ENCODE peak calls at places on chromosomes 1 and 21, in six cellular contexts. M is psoas muscle, I is SJSA1, C is cardiac muscle cell, A is H9, W is colonic mucosa. H is an unnamed sample.

GRCh38 chr1:173946380-173946921 is 29.3 kb upstream of the SERPINC1 start:
- DNase-seq in M (no peak), I (no peak), C (no peak), A (no peak), W (no peak), H (no peak)

GRCh38 chr1:113557176-113557575 is 166.9 kb downstream of the MAGI3 start:
- DNase-seq in M (no peak), I (no peak), C (no peak), A (no peak), W (no peak), H (no peak)

GRCh38 chr1:69919129-69919921 is 286.1 kb downstream of the LRRC40 start:
- DNase-seq in M (no peak), I (no peak), C (no peak), A (peak), W (no peak), H (no peak)

GRCh38 chr1:181352695-181353094 is 130.6 kb upstream of the CACNA1E start:
- DNase-seq in M (no peak), I (no peak), C (no peak), A (no peak), W (no peak), H (no peak)

GRCh38 chr1:192918259-192918658 is 109.4 kb downstream of the RGS2 start:
- DNase-seq in M (no peak), I (no peak), C (no peak), A (no peak), W (no peak), H (no peak)

GRCh38 chr1:24793762-24794161 is 48.5 kb downstream of the CLIC4 start:
- DNase-seq in M (no peak), I (no peak), C (peak), A (no peak), W (no peak), H (no peak)

GRCh38 chr21:46163375-46163774 is 8.0 kb upstream of the FTCD start:
- DNase-seq in M (no peak), I (no peak), C (no peak), A (no peak), W (no peak), H (no peak)

GRCh38 chr1:202561726-202562442 is 148.4 kb downstream of the SYT2 start:
- DNase-seq in M (no peak), I (no peak), C (no peak), A (no peak), W (no peak), H (no peak)

GRCh38 chr1:213123532-213123931 is 72.5 kb downstream of the RPS6KC1 start:
- DNase-seq in M (no peak), I (no peak), C (peak), A (no peak), W (no peak), H (no peak)

GRCh38 chr1:158101944-158102343 is 78.8 kb upstream of the CD1D start:
- DNase-seq in M (no peak), I (no peak), C (peak), A (no peak), W (no peak), H (no peak)

GRCh38 chr21:36835383-36835795 is 131.1 kb downstream of the HLCS start:
- DNase-seq in M (peak), I (no peak), C (no peak), A (no peak), W (peak), H (no peak)

GRCh38 chr1:52913537-52913936 is 8.0 kb downstream of the ECHDC2 start:
- DNase-seq in M (no peak), I (no peak), C (no peak), A (peak), W (no peak), H (no peak)

GRCh38 chr1:178628637-178629548 is 96.2 kb upstream of the RALGPS2 start:
- DNase-seq in M (peak), I (no peak), C (peak), A (no peak), W (no peak), H (no peak)

GRCh38 chr1:81446006-81446669 is 354.6 kb upstream of the ADGRL2 start:
- DNase-seq in M (no peak), I (no peak), C (no peak), A (no peak), W (no peak), H (no peak)

GRCh38 chr1:152053375-152053774 is 16.6 kb upstream of the S100A11 start:
- DNase-seq in M (no peak), I (no peak), C (no peak), A (no peak), W (no peak), H (no peak)

GRCh38 chr1:12204140-12204539 is 25.7 kb upstream of the VPS13D start:
- DNase-seq in M (no peak), I (no peak), C (no peak), A (no peak), W (no peak), H (no peak)

GRCh38 chr1:204013052-204013451 is 59.9 kb upstream of the SOX13 start:
- DNase-seq in M (no peak), I (no peak), C (no peak), A (no peak), W (no peak), H (no peak)

GRCh38 chr1:44059181-44059661 is 28.0 kb upstream of the SLC6A9 start:
- DNase-seq in M (no peak), I (no peak), C (no peak), A (no peak), W (no peak), H (no peak)

GRCh38 chr21:35390013-35390776 is 341.1 kb upstream of the RUNX1 start:
- DNase-seq in M (no peak), I (no peak), C (peak), A (no peak), W (no peak), H (no peak)

GRCh38 chr1:29698033-29698432 is 461.7 kb downstream of the PTPRU start:
- DNase-seq in M (no peak), I (peak), C (peak), A (peak), W (peak), H (no peak)

GRCh38 chr1:79422726-79423125 is 416.2 kb upstream of the ADGRL4 start:
- DNase-seq in M (no peak), I (no peak), C (no peak), A (no peak), W (no peak), H (no peak)

GRCh38 chr1:202244841-202245261 is 51.3 kb downstream of the LGR6 start:
- DNase-seq in M (no peak), I (no peak), C (no peak), A (peak), W (no peak), H (no peak)

GRCh38 chr1:43987159-43988022 is 4.0 kb upstream of the CCDC24 start:
- DNase-seq in M (no peak), I (no peak), C (no peak), A (no peak), W (no peak), H (no peak)

GRCh38 chr1:230158422-230159291 is 91.6 kb downstream of the GALNT2 start:
- DNase-seq in M (no peak), I (no peak), C (no peak), A (peak), W (peak), H (no peak)

GRCh38 chr1:22689505-22689904 is 21.1 kb upstream of the EPHB2 start:
- DNase-seq in M (no peak), I (peak), C (peak), A (no peak), W (no peak), H (no peak)

GRCh38 chr1:71634159-71634558 is 553.3 kb upstream of the ZRANB2 start:
- DNase-seq in M (no peak), I (no peak), C (no peak), A (no peak), W (no peak), H (no peak)

GRCh38 chr21:42002421-42002958 is 7.7 kb downstream of the ZBTB21 start:
- DNase-seq in M (no peak), I (peak), C (peak), A (no peak), W (no peak), H (no peak)

GRCh38 chr21:32335601-32336575 is 37.2 kb downstream of the MRAP start:
- DNase-seq in M (no peak), I (no peak), C (peak), A (peak), W (no peak), H (no peak)

DNA sequence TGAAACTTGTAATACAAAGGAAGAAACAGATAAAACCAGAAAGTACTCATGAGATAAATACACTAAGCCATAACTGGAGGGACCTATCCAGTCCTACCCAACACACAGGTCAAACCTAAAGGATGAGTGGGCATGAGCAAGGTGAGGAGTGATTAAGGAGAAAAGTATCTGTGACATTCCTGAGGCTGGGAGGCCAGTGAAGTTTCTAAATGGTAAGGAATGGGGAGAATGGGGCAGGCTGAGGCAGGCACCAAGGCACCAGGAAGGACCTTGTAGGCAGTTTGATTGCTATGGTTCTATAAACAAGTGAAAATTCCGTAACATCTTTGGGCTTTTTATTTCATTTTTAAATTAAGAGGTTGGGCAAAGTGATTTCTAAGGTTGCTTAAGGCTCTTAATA is 10.4 kb downstream of the DDX59 start:
- DNase-seq in M (no peak), I (no peak), C (no peak), A (peak), W (no peak), H (no peak)
- H3K27ac ChIP-seq in M (no peak), I (no peak), C (no peak), A (no peak), W (no peak), H (no peak)

GRCh38 chr1:39294531-39294930 is 90.0 kb downstream of the MACF1 start:
- DNase-seq in M (no peak), I (no peak), C (peak), A (no peak), W (no peak), H (no peak)
- H3K27ac ChIP-seq in M (no peak), I (no peak), C (no peak), A (no peak), W (no peak), H (no peak)

DNA sequence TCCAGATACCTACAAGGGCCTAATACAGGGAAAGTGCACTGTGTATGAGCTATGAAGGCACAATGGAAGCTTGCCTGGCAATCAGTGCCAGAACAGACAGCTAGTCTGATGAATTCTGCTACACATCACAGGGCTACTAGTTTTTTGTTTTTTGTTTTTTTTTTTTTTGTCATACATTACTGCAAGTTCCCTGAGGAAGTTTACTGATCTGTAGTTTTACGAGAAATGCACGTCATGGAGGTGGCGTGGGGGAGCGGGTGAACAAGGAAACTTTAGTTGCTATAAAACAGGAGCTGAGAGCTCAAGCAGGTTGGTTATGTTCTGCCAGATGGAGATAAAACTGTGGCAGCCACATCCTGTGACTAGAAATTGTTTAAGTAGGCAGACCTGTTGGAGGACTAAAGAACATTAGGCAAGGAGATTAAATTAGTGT is 17.7 kb downstream of the PTPRC start:
- DNase-seq in M (no peak), I (no peak), C (peak), A (no peak), W (peak), H (no peak)
- H3K27ac ChIP-seq in M (no peak), I (no peak), C (no peak), A (no peak), W (peak), H (peak)

DNA sequence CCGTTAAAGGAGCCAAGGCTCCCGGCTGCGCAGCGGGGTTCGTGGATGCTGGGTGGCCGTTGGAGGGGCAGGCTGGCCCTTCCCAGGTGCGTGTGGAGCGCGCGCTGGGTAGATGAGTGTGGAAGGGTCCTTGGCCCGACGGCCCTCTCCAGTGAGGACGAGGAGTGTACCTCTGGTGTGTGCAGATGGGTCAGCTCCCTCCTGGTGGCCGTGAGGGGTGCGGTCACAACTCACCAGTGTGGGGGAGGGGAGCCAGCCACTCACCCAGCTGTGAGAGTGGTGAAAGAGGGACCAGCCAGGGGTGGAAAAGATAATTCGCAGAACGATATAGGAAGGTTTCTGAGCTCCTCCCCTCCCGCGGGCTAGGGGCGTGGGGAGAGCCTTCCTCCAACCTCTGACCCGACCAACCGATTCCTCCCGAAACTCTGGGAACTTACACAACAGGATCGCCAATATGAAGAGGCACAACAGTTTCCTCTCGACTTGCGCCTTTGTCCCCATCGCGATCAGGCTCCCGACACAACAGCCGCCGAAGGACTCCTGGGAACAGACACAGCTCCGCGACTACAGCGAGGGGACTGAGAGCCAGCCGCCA is at the start of gene F11R:
- DNase-seq in M (peak), I (no peak), C (peak), A (peak), W (peak), H (no peak)
- H3K27ac ChIP-seq in M (peak), I (no peak), C (peak), A (peak), W (peak), H (no peak)

DNA sequence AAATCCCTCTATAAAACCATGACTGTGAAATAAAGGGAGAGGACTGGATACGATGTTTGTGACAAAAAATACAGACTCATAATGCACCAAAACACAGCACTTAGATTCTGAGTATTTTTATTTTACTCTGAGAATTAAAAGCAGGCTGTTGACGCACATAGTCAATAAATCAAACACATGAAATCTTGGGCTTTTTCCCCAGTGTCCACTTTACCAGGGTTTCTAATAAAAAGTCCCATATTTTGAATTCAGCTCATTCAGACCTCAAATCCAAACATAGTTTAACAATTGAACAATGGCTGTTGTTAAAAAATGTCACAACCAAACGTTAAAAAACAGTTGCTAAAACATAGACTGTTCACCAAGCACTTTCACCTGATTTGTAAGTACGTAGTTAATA is 553.4 kb downstream of the LTN1 start:
- DNase-seq in M (no peak), I (no peak), C (no peak), A (no peak), W (no peak), H (no peak)
- H3K27ac ChIP-seq in M (no peak), I (no peak), C (no peak), A (no peak), W (no peak), H (peak)

DNA sequence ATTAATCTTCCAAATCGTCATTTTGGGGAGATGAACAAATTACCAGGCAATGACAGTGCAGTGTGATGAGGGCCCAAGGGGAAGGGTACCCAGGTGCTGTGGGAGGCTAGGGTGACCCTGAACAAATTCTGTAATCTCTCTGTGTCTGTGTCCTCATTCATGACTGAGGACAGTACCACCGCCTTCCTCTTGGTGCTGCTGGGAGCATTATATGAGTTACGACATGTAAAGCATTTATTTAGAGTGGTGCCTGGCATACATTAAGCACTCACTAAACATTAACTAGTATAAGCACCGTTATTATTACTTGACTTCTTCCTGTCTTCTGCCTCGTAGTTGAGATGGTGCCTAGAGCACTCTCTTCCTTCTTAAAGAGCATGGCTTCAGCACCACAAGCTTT is 468.2 kb upstream of the VAMP3 start:
- DNase-seq in M (no peak), I (no peak), C (no peak), A (peak), W (peak), H (no peak)
- H3K27ac ChIP-seq in M (no peak), I (no peak), C (no peak), A (no peak), W (no peak), H (no peak)

GRCh38 chr1:196933531-196934189 is 9.9 kb upstream of the CFHR2 start:
- DNase-seq in M (no peak), I (no peak), C (no peak), A (peak), W (no peak), H (no peak)
- H3K27ac ChIP-seq in M (no peak), I (no peak), C (no peak), A (no peak), W (no peak), H (no peak)

GRCh38 chr1:36398370-36398977 is 766 bp upstream of the LSM10 start:
- DNase-seq in M (no peak), I (no peak), C (no peak), A (no peak), W (no peak), H (no peak)
- H3K27ac ChIP-seq in M (peak), I (peak), C (no peak), A (no peak), W (no peak), H (peak)

GRCh38 chr1:185663332-185663731 is 70.9 kb upstream of the HMCN1 start:
- DNase-seq in M (no peak), I (no peak), C (no peak), A (no peak), W (no peak), H (no peak)
- H3K27ac ChIP-seq in M (no peak), I (no peak), C (no peak), A (no peak), W (no peak), H (peak)